ENCODE peak calls at places on chromosomes 7 and 10, in five cellular contexts. One of them, this sample, is unnamed.

GRCh38 chr10:30431435-30431911 is 2.5 kb upstream of the MAP3K8 start:
- DNase-seq in HCT116: no peak
- DNase-seq in lower leg skin: peak
- DNase-seq in adrenal gland: no peak
- DNase-seq in spleen: peak
- DNase-seq in this sample: no peak

GRCh38 chr7:142796501-142797341 is 26.0 kb downstream of the PRSS2 start:
- DNase-seq in HCT116: no peak
- DNase-seq in adrenal gland: no peak
- DNase-seq in lower leg skin: no peak
- DNase-seq in spleen: peak
- DNase-seq in this sample: no peak

GRCh38 chr7:71266912-71267311 is 135.0 kb downstream of the GALNT17 start:
- DNase-seq in HCT116: no peak
- DNase-seq in adrenal gland: no peak
- DNase-seq in lower leg skin: no peak
- DNase-seq in spleen: no peak
- DNase-seq in this sample: no peak

GRCh38 chr10:113121153-113121552 is 171.1 kb downstream of the TCF7L2 start:
- DNase-seq in HCT116: no peak
- DNase-seq in spleen: no peak
- DNase-seq in lower leg skin: no peak
- DNase-seq in adrenal gland: no peak
- DNase-seq in this sample: no peak

GRCh38 chr10:58486821-58487220 is 25.9 kb upstream of the BICC1 start:
- DNase-seq in lower leg skin: no peak
- DNase-seq in HCT116: no peak
- DNase-seq in adrenal gland: no peak
- DNase-seq in spleen: no peak
- DNase-seq in this sample: no peak

GRCh38 chr10:77590344-77591237 is 47.0 kb downstream of the KCNMA1 start:
- DNase-seq in adrenal gland: no peak
- DNase-seq in HCT116: no peak
- DNase-seq in lower leg skin: no peak
- DNase-seq in spleen: peak
- DNase-seq in this sample: no peak

GRCh38 chr7:94403546-94403945 is 8.9 kb downstream of the COL1A2 start:
- DNase-seq in HCT116: no peak
- DNase-seq in lower leg skin: no peak
- DNase-seq in spleen: no peak
- DNase-seq in adrenal gland: no peak
- DNase-seq in this sample: no peak

GRCh38 chr10:35640474-35640873 is 1.6 kb downstream of the FZD8 start:
- DNase-seq in HCT116: no peak
- DNase-seq in lower leg skin: peak
- DNase-seq in adrenal gland: peak
- DNase-seq in spleen: peak
- DNase-seq in this sample: peak

GRCh38 chr7:40717242-40717641 is 582.4 kb downstream of the SUGCT start:
- DNase-seq in spleen: no peak
- DNase-seq in HCT116: peak
- DNase-seq in adrenal gland: peak
- DNase-seq in lower leg skin: peak
- DNase-seq in this sample: peak

GRCh38 chr7:153036396-153037063 is 277.0 kb downstream of the ACTR3B start:
- DNase-seq in spleen: no peak
- DNase-seq in HCT116: no peak
- DNase-seq in adrenal gland: no peak
- DNase-seq in lower leg skin: no peak
- DNase-seq in this sample: no peak

GRCh38 chr7:155590215-155591023 is 44.1 kb upstream of the CNPY1 start:
- DNase-seq in HCT116: no peak
- DNase-seq in spleen: peak
- DNase-seq in lower leg skin: no peak
- DNase-seq in adrenal gland: peak
- DNase-seq in this sample: peak

GRCh38 chr7:134820778-134821177 is 41.3 kb downstream of the CALD1 start:
- DNase-seq in lower leg skin: no peak
- DNase-seq in spleen: no peak
- DNase-seq in adrenal gland: no peak
- DNase-seq in HCT116: no peak
- DNase-seq in this sample: no peak

DNA sequence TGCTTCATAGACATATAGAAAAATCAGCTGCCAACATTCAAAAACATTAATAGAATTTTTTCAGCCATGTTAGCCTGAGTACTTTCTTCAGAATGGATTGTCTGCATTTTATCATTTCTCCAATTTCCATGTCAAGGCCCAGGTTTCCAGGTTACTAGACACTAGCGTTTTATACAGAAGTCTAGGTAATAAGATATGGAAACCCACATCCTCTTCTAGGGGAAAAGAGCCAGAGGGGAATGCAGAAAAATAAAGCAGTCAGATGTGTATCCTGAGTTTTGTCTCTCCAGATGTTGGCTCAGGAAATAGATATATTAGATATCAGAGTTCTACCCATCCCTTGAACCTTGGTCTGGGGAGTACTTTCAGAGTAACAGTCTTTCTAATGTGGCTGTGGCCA is 20.4 kb downstream of the GIMAP4 start:
- DNase-seq in spleen: no peak
- DNase-seq in lower leg skin: no peak
- DNase-seq in adrenal gland: no peak
- DNase-seq in HCT116: no peak
- DNase-seq in this sample: no peak
- TF ChIP-seq POLR2A in spleen: no peak
- TF ChIP-seq POLR2A in lower leg skin: no peak
- TF ChIP-seq POLR2A in adrenal gland: no peak
- TF ChIP-seq POLR2A in HCT116: no peak
- TF ChIP-seq POLR2A in this sample: no peak

DNA sequence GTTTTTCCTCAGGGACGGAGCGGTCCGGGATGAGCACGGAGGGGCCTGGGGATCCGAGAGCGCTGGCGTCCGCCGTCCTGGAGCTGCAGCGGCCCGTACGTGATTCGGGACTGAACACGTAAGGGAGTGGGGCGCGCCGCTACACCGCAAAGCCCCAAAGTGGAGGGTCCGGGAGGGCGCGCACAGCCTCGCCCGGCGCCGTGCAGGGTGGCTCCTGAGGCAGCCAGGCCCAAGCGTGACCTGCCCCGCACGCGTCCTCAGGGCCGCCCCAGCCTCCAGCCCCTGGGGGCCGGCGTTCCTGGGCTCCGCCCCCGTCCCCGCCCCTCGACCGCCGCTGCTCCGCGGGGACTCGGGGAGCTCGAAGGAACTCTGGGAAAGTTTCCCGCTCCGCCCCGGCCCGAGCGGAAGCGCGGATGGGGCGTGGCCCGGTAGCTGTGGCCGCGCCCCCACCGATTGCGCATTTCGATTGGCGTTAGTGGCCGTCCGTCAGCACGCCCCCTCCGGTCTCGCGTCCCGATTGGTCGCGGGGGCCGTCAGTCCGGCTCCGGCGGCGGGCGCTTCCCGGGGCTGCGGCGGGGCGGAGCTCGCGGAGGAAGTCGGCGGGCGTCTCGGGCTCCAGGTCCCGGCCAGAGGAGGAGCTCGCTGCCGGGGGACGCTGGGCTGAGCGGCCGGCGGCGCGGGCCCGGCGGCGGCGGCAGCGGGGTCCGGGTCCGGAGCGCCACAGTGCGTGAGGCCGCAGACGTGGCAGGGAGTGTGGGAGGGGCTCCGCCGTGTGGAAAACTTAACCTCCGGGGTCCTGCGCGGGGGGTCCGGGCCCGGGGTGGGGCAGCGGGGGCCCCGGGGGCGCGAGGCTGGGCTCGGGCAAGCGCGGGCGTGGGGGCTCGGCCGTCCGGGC is at the start of the genes ANKRD16 and FBH1:
- DNase-seq in spleen: peak
- DNase-seq in HCT116: peak
- DNase-seq in adrenal gland: peak
- DNase-seq in lower leg skin: peak
- DNase-seq in this sample: peak
- TF ChIP-seq POLR2A in spleen: peak
- TF ChIP-seq POLR2A in HCT116: peak
- TF ChIP-seq POLR2A in adrenal gland: peak
- TF ChIP-seq POLR2A in lower leg skin: no peak
- TF ChIP-seq POLR2A in this sample: peak

GRCh38 chr10:17238445-17239275 is 10.6 kb downstream of the VIM start:
- DNase-seq in adrenal gland: no peak
- DNase-seq in spleen: no peak
- DNase-seq in lower leg skin: no peak
- DNase-seq in HCT116: no peak
- DNase-seq in this sample: no peak

GRCh38 chr10:17237163-17237562 is 9.1 kb downstream of the VIM start:
- DNase-seq in spleen: no peak
- DNase-seq in HCT116: no peak
- DNase-seq in lower leg skin: no peak
- DNase-seq in adrenal gland: no peak
- DNase-seq in this sample: no peak

GRCh38 chr10:17239276-17239660 is 11.2 kb downstream of the VIM start:
- DNase-seq in HCT116: no peak
- DNase-seq in adrenal gland: no peak
- DNase-seq in lower leg skin: no peak
- DNase-seq in spleen: no peak
- DNase-seq in this sample: no peak

GRCh38 chr10:17236468-17236886 is 8.4 kb downstream of the VIM start:
- DNase-seq in spleen: no peak
- DNase-seq in HCT116: no peak
- DNase-seq in lower leg skin: no peak
- DNase-seq in adrenal gland: no peak
- DNase-seq in this sample: no peak

DNA sequence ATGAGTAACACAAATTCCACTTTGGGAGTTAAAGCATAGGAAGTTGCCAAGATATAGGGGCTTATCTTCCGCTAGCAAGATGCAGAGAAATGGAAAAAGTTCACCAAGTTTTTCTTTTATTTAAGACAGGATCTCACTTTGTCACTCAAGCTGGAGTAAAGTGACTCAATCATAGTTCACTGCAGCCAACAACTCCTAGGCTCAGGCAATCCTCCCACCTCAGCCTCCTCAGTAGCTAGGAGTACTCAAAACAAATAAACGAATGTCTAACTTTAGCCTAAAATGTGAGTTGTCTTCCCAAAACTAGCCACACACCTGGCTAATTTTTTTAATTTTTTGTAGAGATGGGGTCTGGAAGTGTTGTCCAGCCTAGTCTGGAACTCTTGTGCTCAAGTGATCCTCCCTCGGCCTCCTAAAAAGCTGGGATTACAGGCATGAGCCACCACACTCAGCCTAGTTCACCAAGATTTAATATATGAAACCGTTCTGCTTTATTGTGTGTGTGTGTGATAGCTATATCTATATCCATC is 9.9 kb downstream of the VIM start:
- DNase-seq in lower leg skin: no peak
- DNase-seq in spleen: no peak
- DNase-seq in HCT116: no peak
- DNase-seq in adrenal gland: no peak
- DNase-seq in this sample: no peak
- TF ChIP-seq POLR2A in lower leg skin: no peak
- TF ChIP-seq POLR2A in spleen: no peak
- TF ChIP-seq POLR2A in HCT116: no peak
- TF ChIP-seq POLR2A in adrenal gland: no peak
- TF ChIP-seq POLR2A in this sample: peak

DNA sequence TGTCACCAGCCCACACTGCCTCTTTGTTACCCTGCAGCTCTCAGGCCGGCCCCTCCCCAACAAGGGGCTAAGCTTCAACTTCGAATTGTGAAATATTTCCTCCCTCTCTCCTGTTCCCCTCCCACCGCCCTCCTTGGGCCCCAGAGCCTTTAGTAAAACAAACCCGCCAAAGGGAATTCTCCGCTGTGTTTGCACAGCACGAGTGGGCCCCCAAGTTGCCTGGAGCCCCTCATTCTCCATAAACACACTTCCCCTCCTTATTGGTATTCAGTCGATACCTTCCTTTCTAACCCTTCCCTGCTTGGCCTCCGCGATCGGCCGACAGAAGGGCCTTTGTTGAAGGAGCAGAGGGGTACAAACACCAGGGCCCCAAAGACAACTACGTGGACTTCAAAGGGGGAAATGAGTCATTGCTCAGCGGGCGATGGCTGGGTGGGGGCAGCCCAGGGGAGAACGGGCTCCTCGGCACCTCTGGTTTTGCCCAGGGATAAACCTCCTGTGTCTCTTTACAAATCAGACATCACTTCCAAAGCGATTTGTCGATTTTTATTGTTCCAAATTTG is 45.4 kb downstream of the SLIT1 start:
- DNase-seq in HCT116: no peak
- DNase-seq in adrenal gland: no peak
- DNase-seq in lower leg skin: no peak
- DNase-seq in spleen: peak
- DNase-seq in this sample: no peak
- TF ChIP-seq POLR2A in HCT116: no peak
- TF ChIP-seq POLR2A in adrenal gland: no peak
- TF ChIP-seq POLR2A in lower leg skin: no peak
- TF ChIP-seq POLR2A in spleen: no peak
- TF ChIP-seq POLR2A in this sample: no peak

DNA sequence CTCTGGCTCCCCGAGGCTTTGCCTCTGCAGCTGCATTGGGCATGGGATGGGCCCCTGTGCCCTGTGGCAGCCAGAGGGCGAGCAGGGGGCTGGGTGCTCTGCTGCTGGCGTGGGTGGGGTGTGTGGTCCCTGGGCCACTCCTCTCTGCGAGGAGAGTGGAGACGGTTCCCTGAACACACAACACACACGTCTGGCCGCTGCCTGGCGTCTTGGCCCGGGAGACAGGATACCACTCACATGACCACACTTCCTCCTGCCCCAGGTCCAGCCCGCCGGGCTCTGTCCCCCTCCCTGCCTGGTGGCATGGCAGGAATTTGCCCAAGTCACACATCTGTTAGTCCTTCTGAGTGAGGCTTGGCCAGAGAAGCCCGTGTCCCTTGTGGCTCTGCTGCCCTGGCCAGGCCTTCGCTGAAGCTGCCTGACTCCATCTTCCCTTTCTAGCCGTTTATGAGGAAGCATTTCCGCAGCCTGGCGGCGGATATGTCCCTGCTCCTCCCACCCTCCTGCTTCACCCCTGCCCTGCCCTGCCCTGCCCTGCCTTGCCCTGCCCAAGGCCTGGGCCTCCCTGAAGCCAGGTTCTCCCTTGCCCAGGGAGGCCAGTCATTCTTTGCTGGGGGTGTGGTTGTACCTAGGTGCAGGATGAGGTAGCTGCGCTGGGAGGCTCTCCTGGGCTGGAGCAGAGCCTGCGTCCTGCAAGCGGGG is 3.0 kb downstream of the BRI3 start:
- DNase-seq in adrenal gland: peak
- DNase-seq in spleen: peak
- DNase-seq in lower leg skin: peak
- DNase-seq in HCT116: no peak
- DNase-seq in this sample: peak
- TF ChIP-seq POLR2A in adrenal gland: no peak
- TF ChIP-seq POLR2A in spleen: no peak
- TF ChIP-seq POLR2A in lower leg skin: no peak
- TF ChIP-seq POLR2A in HCT116: no peak
- TF ChIP-seq POLR2A in this sample: peak